ENCODE peak calls at places on chromosomes 1 and 21, in four cellular contexts. A is HCT116, K is astrocyte, G is fibroblast of lung. Q is an unnamed sample. For H4K20me1, the result is how much of the 10 kb centered on the place peaks cover.

GRCh38 chr1:150563340-150564038 is 14.3 kb downstream of the ADAMTSL4 start:
- DNase-seq in G (no peak), A (no peak), K (no peak), Q (peak)

GRCh38 chr1:83918688-83919285 is 80.1 kb downstream of the TTLL7 start:
- DNase-seq in A (no peak), K (no peak), G (no peak), Q (no peak)

GRCh38 chr1:241357366-241358305 is 631 bp upstream of the RGS7 start:
- DNase-seq in G (peak), K (no peak), A (no peak), Q (no peak)

GRCh38 chr21:23541571-23541970 is 2065.7 kb downstream of the MRPL39 start:
- DNase-seq in A (no peak), G (no peak), K (no peak), Q (peak)

GRCh38 chr1:22142315-22143064 is 407 bp downstream of the WNT4 start:
- DNase-seq in G (no peak), K (no peak), A (no peak), Q (peak)

GRCh38 chr1:110465038-110465813 is 14.3 kb downstream of the PROK1 start:
- DNase-seq in K (no peak), G (no peak), A (no peak), Q (peak)

GRCh38 chr1:32454726-32455125 is 10.1 kb upstream of the ZBTB8B start:
- DNase-seq in G (no peak), K (peak), A (no peak), Q (peak)

GRCh38 chr1:77281491-77282186 is at the start of gene AK5:
- DNase-seq in K (peak), G (peak), A (no peak), Q (peak)

GRCh38 chr1:183776731-183777130 is 28.2 kb upstream of the RGL1 start:
- DNase-seq in K (peak), G (peak), A (no peak), Q (no peak)

GRCh38 chr1:198620951-198621824 is 17.7 kb upstream of the PTPRC start:
- DNase-seq in G (no peak), K (no peak), A (no peak), Q (no peak)

GRCh38 chr1:65812065-65812464 is 19.4 kb downstream of the PDE4B start:
- DNase-seq in A (peak), K (peak), G (peak), Q (peak)

GRCh38 chr1:229396607-229397189 is 37.2 kb downstream of the ACTA1 start:
- DNase-seq in G (no peak), A (no peak), K (no peak), Q (no peak)

GRCh38 chr1:25579947-25580309 is 36.5 kb downstream of the LDLRAP1 start:
- DNase-seq in G (peak), A (no peak), K (no peak), Q (no peak)

GRCh38 chr1:236209185-236209584 is 66.8 kb downstream of the GPR137B start:
- DNase-seq in K (no peak), G (no peak), A (no peak), Q (no peak)

GRCh38 chr1:6614953-6615785 is 1.6 kb downstream of the PHF13 start:
- DNase-seq in K (no peak), G (no peak), A (no peak), Q (no peak)

GRCh38 chr1:157155658-157156057 is 17.5 kb upstream of the ETV3 start:
- DNase-seq in K (no peak), G (no peak), A (no peak), Q (no peak)

GRCh38 chr1:106465666-106466065 is 590.8 kb upstream of the PRMT6 start:
- DNase-seq in K (peak), G (no peak), A (no peak), Q (peak)

GRCh38 chr1:168470821-168471473 is 72.8 kb downstream of the XCL2 start:
- DNase-seq in G (peak), K (peak), A (peak), Q (peak)

GRCh38 chr1:176450526-176450925 is 12.4 kb upstream of the PAPPA2 start:
- DNase-seq in A (no peak), K (no peak), G (no peak), Q (peak)

GRCh38 chr1:4127595-4128140 is 227.6 kb upstream of the C1orf174 start:
- DNase-seq in K (no peak), A (no peak), G (no peak), Q (no peak)

GRCh38 chr1:22288593-22289241 is 145.8 kb upstream of the WNT4 start:
- DNase-seq in A (no peak), G (no peak), K (no peak), Q (peak)

GRCh38 chr1:205920159-205920558 is 23.1 kb downstream of the SLC26A9 start:
- DNase-seq in A (no peak), K (peak), G (peak), Q (no peak)

GRCh38 chr1:31954607-31955283 is 16.6 kb upstream of the PTP4A2 start:
- DNase-seq in A (peak), G (peak), K (peak), Q (peak)

GRCh38 chr1:48977273-48977672 is 200.6 kb upstream of the BEND5 start:
- DNase-seq in K (no peak), G (no peak), A (no peak), Q (no peak)

GRCh38 chr1:205963352-205963751 is 20.1 kb upstream of the SLC26A9 start:
- DNase-seq in K (peak), G (peak), A (no peak), Q (peak)

GRCh38 chr1:171655215-171656116 is 3.0 kb upstream of the MYOC start:
- DNase-seq in K (peak), G (peak), A (peak), Q (peak)

GRCh38 chr1:163361123-163361934 is 39.6 kb downstream of the NUF2 start:
- DNase-seq in G (peak), K (no peak), A (peak), Q (peak)

GRCh38 chr1:171141336-171142051 is 43.6 kb upstream of the FMO2 start:
- DNase-seq in A (no peak), K (peak), G (peak), Q (no peak)

GRCh38 chr21:32717851-32718316 is 9.9 kb downstream of the SYNJ1 start:
- DNase-seq in A (no peak), G (no peak), K (peak), Q (no peak)

GRCh38 chr1:205048382-205048781 is 5.4 kb downstream of the CNTN2 start:
- DNase-seq in A (no peak), K (no peak), G (no peak), Q (no peak)

GRCh38 chr1:117059334-117059677 is 820 bp upstream of the TTF2 start:
- DNase-seq in K (no peak), A (peak), G (no peak), Q (peak)

GRCh38 chr1:153586347-153586746 is 20.7 kb upstream of the S100A2 start:
- DNase-seq in A (no peak), K (no peak), G (no peak), Q (no peak)

GRCh38 chr1:18299441-18300338 is 181.0 kb upstream of the KLHDC7A start:
- DNase-seq in K (no peak), A (peak), G (no peak), Q (peak)

GRCh38 chr1:183180634-183181056 is 5.4 kb upstream of the LAMC2 start:
- DNase-seq in A (no peak), G (peak), K (peak), Q (peak)

GRCh38 chr21:32423320-32423719 is 10.8 kb downstream of the EVA1C start:
- DNase-seq in K (peak), G (peak), A (no peak), Q (peak)

GRCh38 chr1:41523981-41524675 is 39.6 kb upstream of the EDN2 start:
- DNase-seq in G (no peak), A (no peak), K (no peak), Q (no peak)
- H4K20me1 ChIP-seq in G (under half), A (under half), K (under half), Q (under half)

GRCh38 chr1:230790026-230790425 is 42.8 kb downstream of the CAPN9 start:
- DNase-seq in G (no peak), K (no peak), A (no peak), Q (no peak)
- H4K20me1 ChIP-seq in G (under half), K (under half), A (under half), Q (under half)

GRCh38 chr1:54372978-54373377 is 33.2 kb downstream of the SSBP3 start:
- DNase-seq in A (no peak), K (no peak), G (no peak), Q (no peak)

GRCh38 chr1:54376085-54377039 is 29.8 kb downstream of the SSBP3 start:
- DNase-seq in K (no peak), G (no peak), A (peak), Q (peak)

GRCh38 chr1:54374766-54375165 is 31.4 kb downstream of the SSBP3 start:
- DNase-seq in K (no peak), G (no peak), A (no peak), Q (no peak)

GRCh38 chr1:54377040-54377691 is 29.0 kb downstream of the SSBP3 start:
- DNase-seq in K (peak), A (no peak), G (no peak), Q (no peak)

DNA sequence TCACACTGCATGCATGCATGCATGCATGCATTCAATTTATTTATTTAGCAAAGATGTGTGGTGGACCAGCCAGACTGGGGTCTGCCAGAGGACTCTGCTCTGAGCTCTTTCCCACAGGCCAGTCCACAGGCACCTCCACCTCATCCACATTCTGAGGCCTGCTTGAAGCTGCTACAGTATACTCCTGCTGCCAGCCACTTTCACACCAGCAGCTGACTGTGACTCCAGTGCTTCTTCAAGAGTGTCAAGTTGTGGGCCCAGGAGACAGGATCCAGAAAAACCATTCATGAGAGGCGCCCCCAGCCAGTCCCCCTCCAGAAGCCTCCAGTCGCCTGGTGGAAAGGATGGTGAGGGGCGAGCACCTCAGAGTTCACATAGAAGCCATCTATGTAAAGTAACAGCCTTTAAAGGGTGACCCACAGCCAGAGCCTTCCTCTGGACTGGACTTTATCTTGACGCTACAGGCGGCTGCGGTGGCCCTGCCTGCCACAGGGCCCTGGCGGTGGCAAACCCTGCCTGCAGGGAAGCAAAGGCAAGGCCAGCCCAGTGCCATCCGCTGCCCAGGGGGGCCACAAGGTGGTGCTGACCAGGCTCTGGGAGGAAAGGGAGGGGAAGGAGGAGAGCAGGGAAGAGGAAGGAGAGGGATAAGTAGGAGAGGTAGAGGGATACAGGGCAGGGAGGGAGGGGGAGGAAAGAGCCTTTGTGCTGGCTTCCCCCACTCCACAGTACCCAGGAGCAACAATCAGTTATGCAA is 30.7 kb downstream of the SSBP3 start:
- DNase-seq in G (no peak), K (no peak), A (no peak), Q (no peak)
- H4K20me1 ChIP-seq in G (under half), K (half or more), A (under half), Q (under half)

GRCh38 chr1:9689011-9689706 is 37.6 kb downstream of the PIK3CD start:
- DNase-seq in G (peak), K (no peak), A (peak), Q (peak)

GRCh38 chr1:9687876-9688582 is 36.5 kb downstream of the PIK3CD start:
- DNase-seq in G (no peak), A (no peak), K (no peak), Q (peak)

GRCh38 chr1:9685833-9686232 is 34.3 kb downstream of the PIK3CD start:
- DNase-seq in A (no peak), G (no peak), K (no peak), Q (no peak)

GRCh38 chr1:9688599-9688998 is 37.1 kb downstream of the PIK3CD start:
- DNase-seq in A (no peak), G (no peak), K (no peak), Q (no peak)

GRCh38 chr1:9687120-9687875 is 35.8 kb downstream of the PIK3CD start:
- DNase-seq in A (no peak), G (peak), K (peak), Q (peak)
- H4K20me1 ChIP-seq in A (under half), G (under half), K (under half), Q (under half)

GRCh38 chr1:93661829-93662474 is 19.7 kb downstream of the BCAR3 start:
- DNase-seq in K (peak), A (no peak), G (peak), Q (peak)
- H4K20me1 ChIP-seq in K (under half), A (under half), G (under half), Q (half or more)

DNA sequence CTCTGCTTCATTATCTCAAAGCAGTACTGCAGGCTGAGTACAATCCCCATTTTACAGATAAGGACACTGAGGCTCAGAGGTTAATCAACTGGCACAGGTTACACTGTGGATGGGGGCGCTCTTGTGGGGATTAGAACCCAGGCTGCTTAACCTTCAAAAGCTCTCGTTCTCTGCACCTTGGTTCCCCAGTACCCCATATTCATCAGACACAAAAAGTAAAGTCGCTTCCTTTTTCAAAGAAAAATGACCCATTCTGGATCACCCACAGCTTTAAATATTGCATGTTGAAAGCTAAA is 20.5 kb downstream of the SSBP3 start:
- DNase-seq in K (no peak), A (no peak), G (no peak), Q (no peak)
- H4K20me1 ChIP-seq in K (half or more), A (under half), G (under half), Q (under half)

GRCh38 chr1:166858726-166859419 is 17.2 kb downstream of the TADA1 start:
- DNase-seq in A (no peak), G (no peak), K (no peak), Q (no peak)

GRCh38 chr1:166855558-166855957 is 16.3 kb downstream of the POGK start:
- DNase-seq in A (no peak), G (no peak), K (no peak), Q (no peak)

GRCh38 chr1:166857995-166858394 is 18.1 kb downstream of the TADA1 start:
- DNase-seq in A (no peak), K (no peak), G (no peak), Q (no peak)

DNA sequence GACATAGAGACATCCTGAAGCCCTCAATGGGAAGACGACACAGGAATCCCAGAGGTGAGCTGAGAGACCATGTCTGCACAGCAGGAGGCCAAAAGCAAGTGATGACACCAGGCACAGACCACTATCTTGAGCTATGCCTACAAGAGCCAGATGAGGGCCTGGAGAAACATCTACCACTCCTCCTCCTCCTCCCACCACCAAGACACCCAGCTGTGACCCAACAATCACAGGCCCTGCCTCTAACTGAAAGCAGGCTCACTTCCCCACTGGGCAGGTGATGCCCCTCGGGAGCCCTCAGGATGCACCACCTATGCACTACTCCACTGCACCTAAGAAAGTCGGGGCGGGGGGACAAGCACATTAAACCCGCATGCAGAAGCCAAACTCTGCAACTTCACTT is 16.5 kb downstream of the TADA1 start:
- DNase-seq in A (no peak), G (no peak), K (no peak), Q (no peak)
- H4K20me1 ChIP-seq in A (under half), G (under half), K (under half), Q (under half)

GRCh38 chr1:30881266-30882181 is 27.0 kb downstream of the SDC3 start:
- DNase-seq in G (no peak), K (no peak), A (no peak), Q (no peak)

GRCh38 chr1:30883389-30884172 is 25.0 kb downstream of the SDC3 start:
- DNase-seq in G (no peak), K (no peak), A (no peak), Q (no peak)

GRCh38 chr1:30880631-30881155 is 27.9 kb downstream of the SDC3 start:
- DNase-seq in G (no peak), A (no peak), K (no peak), Q (no peak)

GRCh38 chr1:30884723-30885122 is 23.8 kb downstream of the SDC3 start:
- DNase-seq in G (no peak), K (no peak), A (no peak), Q (no peak)

DNA sequence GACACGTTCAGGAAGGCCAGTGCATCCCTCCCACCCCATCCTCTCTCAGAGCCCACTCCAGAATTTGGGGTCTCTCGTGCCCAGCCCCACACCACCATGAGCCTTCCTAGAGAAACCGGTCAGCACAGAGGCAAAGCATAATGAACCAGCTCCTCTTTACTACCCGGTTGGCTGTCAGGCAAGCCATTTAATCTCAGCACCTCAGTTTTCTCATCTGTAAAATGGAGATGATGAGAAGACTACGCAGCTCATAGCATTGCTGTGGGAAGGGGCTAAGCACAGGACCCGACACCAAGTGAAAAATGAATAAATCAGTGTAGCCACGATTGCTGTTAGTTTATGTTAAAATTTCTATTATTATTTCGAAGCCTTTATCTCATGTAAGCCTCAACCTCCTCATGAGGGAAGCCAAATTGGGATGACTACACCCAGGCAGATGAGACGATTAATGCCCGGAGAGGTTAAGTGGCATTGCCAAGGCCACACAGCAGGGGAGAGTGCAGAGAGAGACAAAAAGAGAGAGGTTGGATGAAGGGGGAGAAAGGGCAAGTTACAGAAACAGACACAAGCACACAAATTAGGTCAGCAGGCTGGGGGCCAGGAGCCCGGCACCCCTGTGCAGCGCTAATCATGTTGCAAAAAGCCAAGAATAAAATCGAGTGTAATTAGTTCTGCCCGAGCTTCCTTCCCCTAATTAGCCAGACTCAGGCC is 25.7 kb downstream of the SDC3 start:
- DNase-seq in K (no peak), A (no peak), G (no peak), Q (no peak)
- H4K20me1 ChIP-seq in K (half or more), A (under half), G (under half), Q (under half)